ENCODE peak calls at places on chromosome 21, in seven cellular contexts. I, V, Y, B, L, X and M are unnamed samples.
A peak's percentile ranks its signal among the peaks of the same experiment; 100 is the strongest.

GRCh38 chr21:38310619-38311018 is 53.8 kb downstream of the KCNJ15 start:
- DNase-seq in X (no peak), V (no peak), B (no peak), I (peak; percentile 76), L (peak; percentile 55), Y (peak; percentile 68), M (peak; percentile 85)

GRCh38 chr21:35508389-35508888 is 459.3 kb upstream of the RUNX1 start:
- DNase-seq in V (peak; percentile 67), I (peak; percentile 62), Y (peak; percentile 56), L (peak; percentile 65), B (no peak), X (no peak), M (peak; percentile 91)

GRCh38 chr21:26107439-26107838 is 63.1 kb downstream of the APP start:
- DNase-seq in B (no peak), V (no peak), L (no peak), I (no peak), X (no peak), Y (no peak), M (no peak)

GRCh38 chr21:39781331-39781730 is 36.3 kb downstream of the IGSF5 start:
- DNase-seq in B (no peak), X (no peak), V (no peak), L (no peak), I (no peak), Y (no peak), M (no peak)

GRCh38 chr21:35770101-35770945 is 290.0 kb downstream of the SETD4 start:
- DNase-seq in Y (no peak), B (peak; percentile 17), L (no peak), I (no peak), V (no peak), X (no peak), M (no peak)

GRCh38 chr21:16078382-16078781 is 348.6 kb downstream of the USP25 start:
- DNase-seq in L (no peak), B (no peak), X (no peak), V (no peak), Y (no peak), I (no peak), M (no peak)

GRCh38 chr21:40386301-40386911 is 460.6 kb downstream of the DSCAM start:
- DNase-seq in I (no peak), V (peak; percentile 39), Y (peak; percentile 41), B (no peak), X (peak; percentile 78), L (peak; percentile 4), M (no peak)

GRCh38 chr21:25506268-25506667 is 101.0 kb downstream of the MRPL39 start:
- DNase-seq in X (no peak), B (no peak), L (no peak), I (no peak), V (no peak), Y (no peak), M (no peak)

GRCh38 chr21:38768385-38769071 is 37.2 kb upstream of the ETS2 start:
- DNase-seq in I (peak; percentile 95), Y (peak; percentile 66), X (no peak), V (no peak), L (peak; percentile 96), B (no peak), M (peak; percentile 89)

DNA sequence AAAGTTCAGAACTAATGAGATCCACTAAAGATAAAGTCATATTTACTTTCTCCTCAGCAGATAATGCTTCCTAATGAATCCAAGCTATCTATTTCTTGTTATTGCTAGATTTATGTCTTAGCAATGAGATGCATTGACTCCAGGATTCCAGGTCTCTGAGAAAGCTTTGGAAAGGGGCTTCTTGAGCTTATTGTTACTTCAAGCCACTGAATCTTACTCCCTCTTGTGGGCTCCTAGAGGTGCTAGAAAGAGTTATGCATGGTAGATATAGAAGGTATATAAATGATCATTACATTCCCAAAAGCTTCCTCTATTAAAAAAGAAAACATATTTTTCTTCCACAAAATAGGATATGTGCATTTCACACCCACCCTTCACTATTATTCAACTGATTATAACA is 246.4 kb upstream of the ADAMTS5 start:
- DNase-seq in B (no peak), L (no peak), X (no peak), I (peak; percentile 66), Y (no peak), V (no peak), M (peak; percentile 37)
- TF ChIP-seq CTCF in B (peak; percentile 53), L (no peak), X (peak; percentile 51), I (peak; percentile 54), Y (no peak), V (no peak), M (peak; percentile 41)

DNA sequence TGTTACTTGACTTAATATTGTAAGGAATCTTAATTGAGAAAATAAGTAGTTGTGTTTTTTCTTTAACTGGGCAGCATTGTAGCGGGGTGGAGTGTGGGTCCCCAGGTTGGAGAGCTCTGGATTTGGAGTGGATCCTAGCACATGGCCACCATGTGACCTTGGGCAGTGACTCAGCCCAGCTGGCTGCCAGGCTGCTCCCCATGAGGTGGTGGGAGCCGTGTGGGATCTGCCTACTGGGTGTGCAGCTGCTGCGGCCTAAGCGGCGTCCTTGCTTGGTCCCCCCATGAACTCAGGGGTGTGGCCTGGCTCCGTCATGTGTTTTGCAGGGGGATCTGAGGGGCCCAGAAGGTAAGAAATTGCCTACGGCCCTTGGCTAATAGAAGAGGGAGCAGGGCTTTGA is 68.1 kb downstream of the ADARB1 start:
- DNase-seq in X (no peak), V (no peak), I (peak; percentile 64), L (peak; percentile 77), Y (no peak), B (peak; percentile 88), M (peak; percentile 64)
- TF ChIP-seq CTCF in X (no peak), V (no peak), I (no peak), L (no peak), Y (no peak), B (no peak), M (no peak)

GRCh38 chr21:41917531-41917930 is 36.3 kb downstream of the C2CD2 start:
- DNase-seq in B (no peak), Y (no peak), I (no peak), X (no peak), V (no peak), L (no peak), M (no peak)

GRCh38 chr21:41918561-41919358 is 35.1 kb downstream of the C2CD2 start:
- DNase-seq in I (no peak), X (no peak), B (no peak), L (no peak), Y (no peak), V (no peak), M (no peak)

GRCh38 chr21:41914965-41915364 is 35.8 kb upstream of the PRDM15 start:
- DNase-seq in V (no peak), B (no peak), Y (no peak), L (no peak), I (no peak), X (no peak), M (no peak)

GRCh38 chr21:41914358-41914757 is 35.2 kb upstream of the PRDM15 start:
- DNase-seq in B (no peak), Y (no peak), X (no peak), I (no peak), V (no peak), L (no peak), M (no peak)

DNA sequence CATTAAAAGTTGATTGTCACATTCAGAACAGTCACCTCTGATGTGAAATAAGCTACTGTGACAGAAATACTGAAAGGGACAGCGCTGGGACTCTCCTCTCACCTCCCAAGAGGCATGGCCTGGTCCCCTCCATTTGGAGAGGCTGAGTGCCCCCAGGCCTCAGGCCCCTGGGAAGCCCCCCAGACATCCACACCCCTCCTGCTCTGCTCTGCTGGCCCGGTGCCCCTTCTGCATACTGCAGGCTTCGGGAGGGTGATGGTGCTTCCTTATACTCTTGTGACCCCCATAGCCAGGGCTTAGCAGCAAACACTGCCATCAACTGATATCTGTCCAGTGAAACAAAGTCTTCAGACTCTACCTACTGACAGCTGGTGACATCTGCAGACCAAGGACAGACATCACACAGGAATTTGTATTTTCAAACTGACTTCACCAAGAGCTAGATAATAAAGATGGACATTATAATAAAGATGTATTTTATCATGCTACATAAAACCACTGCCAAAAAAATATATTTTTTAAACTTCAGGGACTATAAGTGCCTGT is 36.9 kb downstream of the C2CD2 start:
- DNase-seq in V (no peak), I (no peak), Y (no peak), X (no peak), B (no peak), L (no peak), M (no peak)
- TF ChIP-seq CTCF in V (no peak), I (no peak), Y (no peak), X (no peak), B (no peak), L (no peak), M (no peak)

GRCh38 chr21:42669069-42669468 is 15.6 kb downstream of the PDE9A start:
- DNase-seq in I (peak; percentile 26), X (no peak), V (no peak), L (no peak), Y (no peak), B (no peak), M (peak; percentile 30)
- TF ChIP-seq CTCF in I (peak; percentile 22), X (no peak), V (no peak), L (no peak), Y (no peak), B (no peak), M (peak; percentile 42)

GRCh38 chr21:37082856-37083611 is 10.0 kb downstream of the TTC3 start:
- DNase-seq in I (no peak), V (no peak), B (no peak), L (no peak), Y (no peak), X (no peak), M (no peak)

GRCh38 chr21:37088196-37088595 is 15.1 kb downstream of the TTC3 start:
- DNase-seq in V (no peak), X (no peak), L (no peak), I (no peak), B (no peak), Y (no peak), M (peak; percentile 57)

GRCh38 chr21:37082375-37082774 is 9.3 kb downstream of the TTC3 start:
- DNase-seq in V (no peak), I (no peak), B (no peak), Y (no peak), L (no peak), X (no peak), M (no peak)

GRCh38 chr21:37085726-37086125 is 12.7 kb downstream of the TTC3 start:
- DNase-seq in X (no peak), V (no peak), B (no peak), Y (no peak), L (no peak), I (no peak), M (no peak)

DNA sequence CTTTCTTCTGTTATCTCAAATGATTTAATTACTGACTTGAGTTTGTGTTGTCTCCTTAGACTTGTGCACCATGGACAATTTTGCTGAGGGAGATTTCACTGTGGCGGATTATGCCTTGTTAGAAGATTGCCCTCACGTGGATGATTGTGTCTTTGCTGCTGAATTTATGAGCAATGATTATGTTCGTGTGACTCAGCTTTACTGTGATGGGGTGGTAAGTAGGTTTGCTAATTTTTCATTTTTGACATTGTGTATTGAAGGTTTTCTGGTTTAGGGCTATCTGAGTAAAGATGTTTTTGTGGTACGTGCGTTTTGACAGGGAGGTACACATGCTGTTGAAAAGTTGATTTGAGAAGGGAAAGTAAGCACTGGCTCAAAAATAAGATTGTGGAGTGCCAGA is 14.1 kb downstream of the TTC3 start:
- DNase-seq in Y (peak; percentile 59), L (peak; percentile 63), X (no peak), V (peak; percentile 42), I (peak; percentile 80), B (no peak), M (peak; percentile 77)
- TF ChIP-seq CTCF in Y (peak; percentile 35), L (peak; percentile 63), X (peak; percentile 60), V (peak; percentile 40), I (peak; percentile 55), B (peak; percentile 55), M (peak; percentile 56)

GRCh38 chr21:31347435-31348032 is 3.5 kb upstream of the TIAM1 start:
- DNase-seq in I (peak; percentile 61), L (no peak), V (no peak), B (no peak), Y (no peak), X (peak; percentile 56), M (peak; percentile 64)
- TF ChIP-seq CTCF in I (peak; percentile 59), L (peak; percentile 66), V (peak; percentile 26), B (peak; percentile 67), Y (peak; percentile 54), X (peak; percentile 68), M (peak; percentile 63)

GRCh38 chr21:33874161-33874560 is 41.4 kb downstream of the ATP5PO start:
- DNase-seq in I (no peak), Y (no peak), V (no peak), L (no peak), X (no peak), B (no peak), M (no peak)
- TF ChIP-seq CTCF in I (no peak), Y (no peak), V (no peak), L (no peak), X (no peak), B (no peak), M (no peak)